ENCODE peak calls at places on chromosomes 4 and X, in eight cellular contexts. W is esophagus muscularis mucosa; H is CD8-positive, alpha-beta T cell; F is left lung; E is lower lobe of right lung; B is CD8-positive, alpha-beta memory T cell; I is tibial nerve; C is IMR-90. L is an unnamed sample.

GRCh38 chr4:174631901-174632758 is 109.8 kb upstream of the HPGD start:
- DNase-seq in F (no peak), C (peak; percentile 23), W (no peak), B (peak; percentile 8), I (no peak), E (no peak), H (no peak), L (no peak)

GRCh38 chr4:38867478-38868054 is at the start of gene FAM114A1:
- DNase-seq in C (peak; percentile 80), H (no peak), B (no peak), E (peak; percentile 86), W (no peak), I (peak; percentile 62), F (peak; percentile 96), L (no peak)

GRCh38 chrX:42943051-42943450 is 165.1 kb upstream of the PPP1R2C start:
- DNase-seq in F (no peak), E (no peak), B (no peak), I (no peak), C (no peak), H (no peak), W (no peak), L (no peak)

GRCh38 chr4:184801781-184802180 is 24.0 kb downstream of the ACSL1 start:
- DNase-seq in B (no peak), E (no peak), F (no peak), C (peak; percentile 42), W (no peak), H (no peak), I (no peak), L (no peak)

GRCh38 chrX:42093756-42094155 is 170.4 kb upstream of the CASK start:
- DNase-seq in F (no peak), H (no peak), C (peak; percentile 40), W (no peak), E (no peak), I (no peak), B (no peak), L (no peak)

GRCh38 chr4:86961605-86962295 is 26.9 kb downstream of the AFF1 start:
- DNase-seq in F (no peak), W (no peak), C (peak; percentile 67), H (no peak), E (no peak), I (no peak), B (no peak), L (no peak)

GRCh38 chr4:149790172-149790907 is 25.3 kb downstream of the IQCM start:
- DNase-seq in B (no peak), H (no peak), F (no peak), I (no peak), C (no peak), E (no peak), W (no peak), L (no peak)

GRCh38 chrX:135741192-135741715 is 26.7 kb downstream of the CT45A3 start:
- DNase-seq in F (no peak), E (no peak), C (no peak), W (no peak), B (no peak), I (no peak), H (no peak), L (no peak)

GRCh38 chr4:8817081-8817812 is 54.4 kb downstream of the HMX1 start:
- DNase-seq in I (no peak), C (no peak), E (peak; percentile 32), W (no peak), B (no peak), H (no peak), F (peak; percentile 37), L (no peak)

GRCh38 chrX:66914082-66914481 is 275.2 kb upstream of the EDA2R start:
- DNase-seq in B (no peak), H (no peak), W (no peak), F (no peak), I (peak; percentile 18), E (no peak), C (no peak), L (no peak)

GRCh38 chr4:169774466-169775445 is 17.0 kb upstream of the HPF1 start:
- DNase-seq in H (peak; percentile 7), F (peak; percentile 79), I (no peak), E (no peak), B (no peak), W (peak; percentile 19), C (no peak), L (no peak)

GRCh38 chr4:106355193-106355592 is 13.4 kb downstream of the GIMD1 start:
- DNase-seq in F (no peak), E (no peak), I (no peak), H (no peak), B (no peak), C (no peak), W (no peak), L (no peak)

GRCh38 chr4:156685308-156685707 is 286.3 kb downstream of the PDGFC start:
- DNase-seq in F (no peak), I (no peak), W (no peak), E (no peak), B (no peak), H (no peak), C (no peak), L (no peak)

GRCh38 chr4:81605278-81605677 is 133.6 kb upstream of the RASGEF1B start:
- DNase-seq in F (no peak), B (no peak), E (no peak), I (no peak), C (no peak), H (no peak), W (no peak), L (no peak)

GRCh38 chrX:1400731-1401471 is 9.0 kb upstream of the SLC25A6 start:
- DNase-seq in H (no peak), W (no peak), F (peak; percentile 54), B (no peak), C (no peak), I (no peak), E (peak; percentile 49), L (no peak)

GRCh38 chr4:111814961-111815360 is 330.3 kb upstream of the FAM241A start:
- DNase-seq in E (no peak), I (no peak), C (no peak), H (no peak), F (no peak), W (no peak), B (no peak), L (no peak)

DNA sequence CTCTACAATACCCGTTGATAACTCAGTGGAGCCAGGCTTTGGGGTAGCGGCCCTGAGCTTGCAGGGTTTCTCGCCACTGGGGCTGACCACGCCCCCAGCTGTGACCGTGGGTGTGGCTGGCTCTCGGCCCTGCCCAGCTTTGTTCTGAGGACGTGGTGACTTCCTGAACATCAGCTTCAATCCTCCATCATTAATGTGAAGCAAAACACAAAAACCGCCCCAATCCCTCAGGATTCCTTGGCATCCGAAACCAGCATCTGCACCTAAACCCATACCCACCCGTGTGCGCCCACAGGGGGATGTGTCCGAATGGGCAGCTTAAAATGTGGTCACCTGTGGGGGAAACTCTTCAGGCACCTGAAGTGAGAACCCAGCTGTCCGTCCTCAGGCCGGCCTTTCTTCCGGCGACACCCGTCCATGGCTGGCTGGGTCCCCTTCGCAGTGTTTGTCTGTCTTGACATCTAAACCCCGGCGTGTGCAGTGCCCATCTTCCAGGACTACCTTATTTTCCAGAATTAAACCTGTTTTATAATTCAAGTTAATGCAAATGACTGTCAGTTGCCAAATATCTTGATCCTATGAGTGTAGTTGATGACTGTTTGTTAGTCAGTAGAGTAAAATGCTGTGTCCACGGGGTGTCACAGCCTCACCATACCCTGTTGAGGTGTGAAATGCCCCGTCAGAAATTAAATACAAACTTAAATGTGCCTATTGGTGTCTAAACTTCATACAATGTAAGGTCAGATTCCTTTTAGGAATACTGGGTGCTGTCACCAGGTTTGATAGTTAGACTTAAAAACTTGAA is 27.3 kb downstream of the NELFA start:
- DNase-seq in F (no peak), E (no peak), B (no peak), C (peak; percentile 11), H (no peak), W (no peak), I (no peak), L (no peak)
- H3K36me3 ChIP-seq in F (no peaks in the 10 kb centered on the region), E (peaks cover 94% of the 10 kb centered on the region), B (peaks cover 12% of the 10 kb centered on the region), C (peaks cover 78% of the 10 kb centered on the region), H (peaks cover 25% of the 10 kb centered on the region), W (peaks cover 99% of the 10 kb centered on the region), I (peaks cover 2% of the 10 kb centered on the region), L (peaks cover 47% of the 10 kb centered on the region)

DNA sequence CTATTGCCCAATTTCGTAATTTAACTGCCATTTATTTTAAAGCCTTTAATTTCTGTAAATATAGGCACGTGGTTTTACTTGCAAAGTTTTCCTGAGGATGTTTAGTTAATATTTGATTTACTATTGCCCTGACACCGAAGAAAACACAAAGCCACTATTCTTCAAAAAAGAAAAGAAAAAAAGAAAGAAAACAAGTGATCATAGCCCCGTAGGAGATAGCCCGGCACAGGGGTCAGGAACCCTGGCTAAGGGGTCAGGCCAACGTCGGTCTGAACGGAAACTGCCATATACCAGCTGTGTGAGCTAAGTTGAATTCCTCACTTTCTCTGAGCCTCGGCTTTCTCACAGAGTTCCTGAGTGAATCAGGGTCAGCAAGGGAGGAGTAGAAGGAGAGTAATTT is 17.7 kb upstream of the LAMP2 start:
- DNase-seq in H (no peak), F (no peak), B (no peak), C (no peak), I (no peak), E (no peak), W (no peak), L (no peak)
- H3K4me3 ChIP-seq in H (no peak overlapping the region), F (no peak overlapping the region), B (no peak overlapping the region), C (no peak overlapping the region), I (no peak overlapping the region), E (no peak overlapping the region), W (no peak overlapping the region), L (no peak overlapping the region)

DNA sequence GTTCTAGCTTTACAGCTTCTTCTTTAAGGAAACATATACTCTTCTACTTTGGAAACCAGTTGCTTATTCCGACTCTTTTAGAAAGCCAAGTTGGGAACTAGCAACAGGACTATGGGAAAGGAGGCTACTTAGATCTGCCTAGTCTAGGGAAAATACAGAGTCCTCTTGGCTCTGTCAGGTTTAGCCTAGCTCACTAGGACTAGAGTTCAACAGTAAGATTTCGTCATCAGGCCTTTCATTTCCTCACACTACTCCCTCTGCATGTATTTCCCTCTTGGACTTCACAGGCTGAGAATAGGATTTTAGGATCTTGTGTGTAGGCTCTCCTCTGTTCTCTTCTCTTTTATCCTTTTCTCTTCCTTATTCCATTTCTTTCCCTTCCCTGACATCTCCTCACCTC is 409.8 kb downstream of the AR start:
- DNase-seq in H (no peak), F (no peak), B (no peak), W (no peak), E (no peak), C (no peak), I (no peak), L (no peak)
- H3K36me3 ChIP-seq in H (no peaks in the 10 kb centered on the region), F (no peaks in the 10 kb centered on the region), B (no peaks in the 10 kb centered on the region), W (no peaks in the 10 kb centered on the region), E (no peaks in the 10 kb centered on the region), C (no peaks in the 10 kb centered on the region), I (no peaks in the 10 kb centered on the region), L (no peaks in the 10 kb centered on the region)

GRCh38 chr4:123546661-123547060 is 150.1 kb downstream of the SPRY1 start:
- DNase-seq in I (no peak), B (no peak), E (no peak), W (no peak), C (no peak), H (no peak), F (no peak), L (no peak)

GRCh38 chr4:123545569-123546122 is 149.1 kb downstream of the SPRY1 start:
- DNase-seq in E (no peak), W (no peak), I (no peak), B (no peak), C (no peak), H (no peak), F (no peak), L (no peak)

GRCh38 chr4:123546123-123546654 is 149.6 kb downstream of the SPRY1 start:
- DNase-seq in W (no peak), B (no peak), C (no peak), F (no peak), H (no peak), E (no peak), I (no peak), L (no peak)

GRCh38 chr4:123547167-123547817 is 150.7 kb downstream of the SPRY1 start:
- DNase-seq in I (no peak), C (no peak), B (no peak), F (peak; percentile 88), E (peak; percentile 89), H (no peak), W (no peak), L (no peak)

GRCh38 chr4:123547818-123548200 is 151.2 kb downstream of the SPRY1 start:
- DNase-seq in W (no peak), B (no peak), C (no peak), I (no peak), F (no peak), H (no peak), E (no peak), L (no peak)
- H3K4me3 ChIP-seq in W (no peak overlapping the region), B (no peak overlapping the region), C (no peak overlapping the region), I (no peak overlapping the region), F (peak overlapping the region; percentile 9), H (no peak overlapping the region), E (peak overlapping the region; percentile 28), L (no peak overlapping the region)